ENCODE peak calls at places on chromosomes 4 and X, in eight cellular contexts. E is posterior cingulate gyrus; S is IMR-90; R is neural crest cell; A is head of caudate nucleus; O is germinal center; I is OCI-LY7; G is stimulated activated CD8-positive, alpha-beta memory T cell treated with anti-CD3 and anti-CD28 coated beads, Interleukin-4, amount 100 ng/mL, for 4 hours. Z is an unnamed sample.
A peak's percentile ranks its signal among the peaks of the same experiment; 100 is the strongest.

GRCh38 chr4:29263011-29263410 is 1457.2 kb upstream of the PCDH7 start:
- DNase-seq in E (no peak), S (peak; percentile 34), R (no peak), A (no peak), O (no peak), I (no peak), G (no peak), Z (no peak)

GRCh38 chr4:101356928-101357327 is 9.6 kb upstream of the PPP3CA start:
- DNase-seq in E (no peak), S (peak; percentile 95), R (no peak), A (no peak), O (no peak), I (no peak), G (no peak), Z (no peak)

GRCh38 chrX:44063611-44064010 is 90.4 kb upstream of the NDP start:
- DNase-seq in E (no peak), S (no peak), R (no peak), A (no peak), O (no peak), I (no peak), G (no peak), Z (no peak)

GRCh38 chrX:150253946-150254615 is 109.0 kb upstream of the MAMLD1 start:
- DNase-seq in E (no peak), S (no peak), R (no peak), A (no peak), O (no peak), I (no peak), G (no peak), Z (no peak)

GRCh38 chrX:41799661-41800060 is 75.7 kb downstream of the GPR82 start:
- DNase-seq in E (no peak), S (no peak), R (no peak), A (no peak), O (no peak), I (no peak), G (no peak), Z (no peak)

GRCh38 chr4:47084795-47085194 is 53.4 kb downstream of the GABRB1 start:
- DNase-seq in E (no peak), S (no peak), R (no peak), A (no peak), O (no peak), I (no peak), G (no peak), Z (no peak)

GRCh38 chr4:113141901-113142346 is 92.5 kb downstream of the ANK2 start:
- DNase-seq in E (no peak), S (peak; percentile 43), R (no peak), A (no peak), O (no peak), I (no peak), G (no peak), Z (no peak)

GRCh38 chr4:182133033-182133432 is 110.2 kb upstream of the TENM3 start:
- DNase-seq in E (no peak), S (no peak), R (no peak), A (no peak), O (no peak), I (no peak), G (no peak), Z (no peak)

GRCh38 chrX:134603806-134604700 is 54.2 kb downstream of the PLAC1 start:
- DNase-seq in E (no peak), S (peak; percentile 90), R (no peak), A (no peak), O (no peak), I (no peak), G (no peak), Z (no peak)